ENCODE peak calls at places on chromosomes 5 and 9, in four cellular contexts. I is brain microvascular endothelial cell, P is fibroblast of the aortic adventitia, V is coronary artery. L is an unnamed sample.

GRCh38 chr5:146924132-146924531 is 45.6 kb upstream of the PPP2R2B start:
- DNase-seq in I (no peak), P (no peak), V (no peak), L (no peak)

GRCh38 chr9:121860744-121861143 is 209.3 kb downstream of the DAB2IP start:
- DNase-seq in I (peak; percentile 94), P (peak; percentile 85), V (peak; percentile 75), L (peak; percentile 55)

GRCh38 chr5:72281764-72282499 is 38.1 kb downstream of the MRPS27 start:
- DNase-seq in I (peak; percentile 52), P (peak; percentile 97), V (no peak), L (peak; percentile 55)

GRCh38 chr5:96408841-96409458 is 24.1 kb downstream of the PCSK1 start:
- DNase-seq in I (no peak), P (no peak), V (no peak), L (no peak)

GRCh38 chr9:108816037-108816436 is 39.7 kb downstream of the ACTL7B start:
- DNase-seq in I (no peak), P (no peak), V (no peak), L (no peak)

GRCh38 chr9:96487949-96488348 is 38.0 kb downstream of the HABP4 start:
- DNase-seq in I (peak; percentile 67), P (peak; percentile 16), V (no peak), L (no peak)

GRCh38 chr5:138273834-138274188 is 610 bp downstream of the GFRA3 start:
- DNase-seq in I (no peak), P (no peak), V (no peak), L (no peak)

GRCh38 chr5:135834639-135835529 is at the start of gene SLC25A48:
- DNase-seq in I (no peak), P (no peak), V (peak; percentile 67), L (no peak)

GRCh38 chr5:139501376-139501775 is 18.8 kb upstream of the STING1 start:
- DNase-seq in I (no peak), P (no peak), V (no peak), L (no peak)

GRCh38 chr9:13364271-13364670 is 84.8 kb upstream of the MPDZ start:
- DNase-seq in I (no peak), P (peak; percentile 77), V (no peak), L (no peak)

GRCh38 chr5:95845401-95845800 is 22.9 kb upstream of the GLRX start:
- DNase-seq in I (no peak), P (no peak), V (no peak), L (no peak)

GRCh38 chr9:119961774-119962408 is 592.7 kb upstream of the BRINP1 start:
- DNase-seq in I (peak; percentile 8), P (no peak), V (no peak), L (no peak)

GRCh38 chr5:60295423-60295822 is 401.9 kb upstream of the PDE4D start:
- DNase-seq in I (peak; percentile 50), P (peak; percentile 52), V (no peak), L (no peak)

GRCh38 chr5:72035831-72036230 is 71.4 kb upstream of the MAP1B start:
- DNase-seq in I (no peak), P (no peak), V (no peak), L (no peak)

GRCh38 chr9:131915181-131915580 is 164.5 kb downstream of the MED27 start:
- DNase-seq in I (peak; percentile 10), P (no peak), V (no peak), L (no peak)

GRCh38 chr5:41334758-41335157 is 121.4 kb upstream of the C6 start:
- DNase-seq in I (no peak), P (peak; percentile 42), V (no peak), L (no peak)

GRCh38 chr9:16221822-16222547 is 648.5 kb downstream of the BNC2 start:
- DNase-seq in I (no peak), P (peak; percentile 93), V (no peak), L (no peak)
- H3K4me3 ChIP-seq in I (no peak overlapping the region), P (no peak overlapping the region), V (peak overlapping the region; percentile 14), L (no peak overlapping the region)

GRCh38 chr9:129835860-129836223 is 584 bp downstream of the USP20 start:
- DNase-seq in I (peak; percentile 37), P (no peak), V (no peak), L (no peak)

GRCh38 chr9:129834489-129835127 is 467 bp downstream of the C9orf78 start:
- DNase-seq in I (no peak), P (no peak), V (no peak), L (no peak)

GRCh38 chr9:129836342-129837007 is 1.2 kb downstream of the USP20 start:
- DNase-seq in I (no peak), P (peak; percentile 8), V (no peak), L (no peak)

GRCh38 chr9:129835128-129835859 is at the start of the genes C9orf78 and USP20:
- DNase-seq in I (peak; percentile 75), P (peak; percentile 87), V (peak; percentile 95), L (peak; percentile 41)

GRCh38 chr9:129832957-129833356 is 2.1 kb downstream of the C9orf78 start:
- DNase-seq in I (no peak), P (no peak), V (no peak), L (no peak)
- TF ChIP-seq CTCF in I (no peak), P (no peak), V (no peak), L (no peak)

GRCh38 chr5:1669276-1670155 is 130.1 kb downstream of the MRPL36 start:
- DNase-seq in I (no peak), P (no peak), V (peak; percentile 65), L (no peak)

GRCh38 chr5:1668141-1668721 is 131.4 kb downstream of the MRPL36 start:
- DNase-seq in I (no peak), P (no peak), V (peak; percentile 59), L (no peak)

GRCh38 chr5:1666221-1666620 is 133.4 kb downstream of the MRPL36 start:
- DNase-seq in I (no peak), P (no peak), V (no peak), L (no peak)

GRCh38 chr5:1666812-1667588 is 132.6 kb downstream of the MRPL36 start:
- DNase-seq in I (no peak), P (no peak), V (peak; percentile 59), L (no peak)

DNA sequence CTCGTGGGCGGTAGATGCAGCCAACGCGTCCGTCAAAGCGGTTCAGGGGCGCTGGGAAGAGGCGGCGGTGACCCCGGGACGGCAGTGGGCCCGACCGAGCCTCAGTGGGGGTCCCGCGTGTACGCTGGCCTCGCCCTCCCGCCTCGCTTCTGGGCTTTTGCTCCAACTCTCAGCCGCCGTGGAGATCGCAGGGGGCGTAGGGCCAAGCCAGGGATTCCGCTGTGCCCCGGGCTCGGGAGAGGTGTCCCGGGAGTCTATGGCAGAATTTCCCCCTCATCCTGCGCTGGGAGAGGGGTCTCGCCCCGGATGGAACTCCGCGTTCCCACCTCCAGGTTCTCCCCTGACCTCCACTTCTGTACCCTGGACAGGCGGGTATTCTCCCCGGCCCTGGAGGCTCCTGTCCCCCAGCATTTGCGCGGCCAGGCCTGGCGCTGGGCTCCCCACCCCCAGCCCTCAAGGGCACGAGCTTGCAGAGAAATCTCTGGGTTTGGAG is 131.9 kb downstream of the MRPL36 start:
- DNase-seq in I (no peak), P (no peak), V (peak; percentile 64), L (no peak)
- H3K4me3 ChIP-seq in I (no peak overlapping the region), P (no peak overlapping the region), V (peak overlapping the region; percentile 44), L (no peak overlapping the region)

DNA sequence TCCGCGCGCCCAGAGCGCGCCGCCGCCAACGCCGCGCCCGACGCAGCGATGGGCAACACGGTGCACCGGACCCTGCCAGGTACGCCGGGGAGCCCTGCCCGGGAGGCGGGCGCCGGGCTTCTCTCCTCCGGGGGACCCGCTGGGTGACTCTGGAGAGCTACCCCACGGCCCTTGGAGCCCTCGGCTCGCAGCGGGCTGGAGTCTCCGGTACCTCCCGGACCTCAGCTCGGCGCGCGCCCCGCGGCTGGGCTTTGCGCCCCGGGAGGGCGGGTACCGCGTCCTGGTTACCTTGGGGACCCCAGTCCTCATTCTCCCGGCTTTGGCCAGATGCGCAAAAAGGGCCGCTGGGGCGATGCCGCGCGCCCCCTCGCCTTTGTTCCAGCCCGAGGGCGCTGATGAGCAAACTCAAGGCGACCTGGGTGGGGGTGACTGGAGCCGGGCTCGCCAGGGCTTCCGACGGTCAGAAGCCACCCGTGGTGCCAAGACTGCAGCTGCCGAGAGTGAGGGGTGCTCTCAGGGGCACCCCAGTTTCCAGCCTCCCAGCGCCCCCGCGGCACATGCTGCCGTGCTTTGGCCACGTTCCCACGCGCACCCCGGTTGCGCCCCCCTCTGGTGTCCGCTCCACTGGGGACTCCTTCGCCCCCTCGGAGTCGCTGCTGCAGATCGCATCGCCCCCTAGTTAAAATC is 439 bp downstream of the NEURL1B start:
- DNase-seq in I (no peak), P (no peak), V (no peak), L (no peak)
- TF ChIP-seq CTCF in I (peak; percentile 5), P (no peak), V (no peak), L (no peak)

L was measured in AG04449.